ENCODE peak calls at places on chromosomes 4 and X, in seven cellular contexts. Q is adipocyte; S is right atrium auricular region; C is naive thymus-derived CD4-positive, alpha-beta T cell; N is PC-3; F is cardiac muscle cell; T is GM23248. R is an unnamed sample. For H3K27me3, the result is how much of the 10 kb centered on the place peaks cover.

GRCh38 chr4:139222215-139222614 is 45.2 kb upstream of the ELF2 start:
- DNase-seq in Q (no peak), T (no peak), N (no peak), F (no peak), S (no peak), C (no peak), R (no peak)

GRCh38 chrX:16765618-16766017 is 20.6 kb upstream of the TXLNG start:
- DNase-seq in C (no peak), S (no peak), T (no peak), F (no peak), Q (no peak), N (no peak), R (no peak)

GRCh38 chr4:166903408-166903807 is 330.9 kb downstream of the SPOCK3 start:
- DNase-seq in N (no peak), C (no peak), S (no peak), F (no peak), T (no peak), Q (no peak), R (no peak)

GRCh38 chr4:162157241-162157640 is 6.6 kb downstream of the FSTL5 start:
- DNase-seq in Q (no peak), T (no peak), N (no peak), S (no peak), C (no peak), F (no peak), R (no peak)

GRCh38 chr4:85928775-85929585 is 430.9 kb downstream of the MAPK10 start:
- DNase-seq in S (no peak), N (no peak), Q (peak), F (peak), C (no peak), T (peak), R (peak)

GRCh38 chr4:93199492-93199891 is 629.1 kb upstream of the ATOH1 start:
- DNase-seq in Q (peak), N (peak), C (no peak), S (no peak), T (peak), F (peak), R (peak)

GRCh38 chr4:93788712-93789111 is 39.8 kb upstream of the ATOH1 start:
- DNase-seq in T (peak), F (peak), Q (peak), S (no peak), C (no peak), N (peak), R (peak)

GRCh38 chrX:40080896-40081678 is 16.7 kb downstream of the BCOR start:
- DNase-seq in N (no peak), S (no peak), T (no peak), F (no peak), Q (no peak), C (no peak), R (no peak)

GRCh38 chr4:87498446-87498900 is 30.7 kb downstream of the SPARCL1 start:
- DNase-seq in N (no peak), S (no peak), C (no peak), F (no peak), Q (peak), T (peak), R (no peak)

GRCh38 chrX:56219702-56220101 is 12.5 kb upstream of the KLF8 start:
- DNase-seq in T (peak), N (peak), S (no peak), C (no peak), Q (peak), F (peak), R (no peak)

GRCh38 chrX:41759817-41760216 is 35.8 kb downstream of the GPR82 start:
- DNase-seq in F (peak), C (no peak), T (peak), S (no peak), Q (peak), N (peak), R (peak)

GRCh38 chr4:102574317-102574716 is 73.2 kb downstream of the NFKB1 start:
- DNase-seq in N (peak), C (no peak), Q (no peak), S (no peak), T (no peak), F (peak), R (peak)

GRCh38 chrX:53356186-53356585 is 66.3 kb downstream of the SMC1A start:
- DNase-seq in T (peak), F (peak), Q (peak), N (peak), C (no peak), S (no peak), R (peak)

GRCh38 chr4:48772568-48772967 is 7.5 kb downstream of the FRYL start:
- DNase-seq in S (no peak), F (no peak), C (no peak), T (no peak), N (no peak), Q (no peak), R (no peak)

GRCh38 chr4:184283659-184284335 is 66.1 kb upstream of the ENPP6 start:
- DNase-seq in N (no peak), F (no peak), C (no peak), T (no peak), Q (no peak), S (peak), R (no peak)

GRCh38 chr4:89134775-89135319 is 23.5 kb downstream of the TIGD2 start:
- DNase-seq in Q (peak), C (no peak), N (no peak), S (no peak), T (peak), F (peak), R (peak)

GRCh38 chrX:15598031-15598430 is 2.7 kb downstream of the ACE2 start:
- DNase-seq in Q (no peak), C (no peak), S (no peak), T (no peak), F (no peak), N (no peak), R (no peak)

GRCh38 chr4:155234206-155234605 is 25.8 kb downstream of the NPY2R start:
- DNase-seq in N (no peak), F (no peak), S (no peak), Q (no peak), T (no peak), C (no peak), R (no peak)

GRCh38 chrX:46447384-46447783 is 97.8 kb downstream of the ZNF674 start:
- DNase-seq in Q (peak), F (peak), T (peak), S (no peak), N (peak), C (no peak), R (no peak)

GRCh38 chrX:1222511-1223252 is 10.2 kb upstream of the CRLF2 start:
- DNase-seq in S (no peak), N (peak), F (no peak), T (peak), C (no peak), Q (peak), R (peak)

GRCh38 chr4:145340071-145340695 is 141.5 kb upstream of the SMAD1 start:
- DNase-seq in T (no peak), C (no peak), N (no peak), F (no peak), S (no peak), Q (no peak), R (no peak)

GRCh38 chrX:24999501-24999900 is 16.3 kb downstream of the ARX start:
- DNase-seq in Q (no peak), T (no peak), S (no peak), F (no peak), N (no peak), C (no peak), R (no peak)

GRCh38 chr4:10198365-10198764 is 81.8 kb upstream of the WDR1 start:
- DNase-seq in C (no peak), T (no peak), S (no peak), F (no peak), N (no peak), Q (no peak), R (no peak)

GRCh38 chr4:3789587-3789986 is 23.4 kb downstream of the ADRA2C start:
- DNase-seq in C (no peak), S (no peak), T (no peak), N (no peak), Q (no peak), F (no peak), R (no peak)

DNA sequence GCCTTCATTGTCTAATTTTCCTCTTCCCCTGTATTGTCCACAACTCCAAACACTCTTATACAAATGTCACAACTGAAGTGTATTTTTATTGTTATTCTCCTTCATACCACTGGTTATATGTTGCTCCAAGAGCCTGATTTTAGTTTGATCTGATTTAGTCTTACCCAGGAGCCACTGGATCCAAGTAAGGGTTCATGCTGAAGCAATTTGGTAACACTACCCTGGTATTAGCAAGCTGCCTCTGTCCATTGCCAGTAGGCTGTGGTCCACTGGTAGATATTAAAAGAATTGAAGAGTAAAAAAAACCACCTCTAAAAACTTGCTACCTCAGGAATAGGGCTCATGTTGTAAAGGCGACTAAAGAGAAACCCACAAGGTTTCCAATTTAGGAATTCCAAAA is 41.2 kb downstream of the AMOT start:
- DNase-seq in F (no peak), T (no peak), N (no peak), C (no peak), Q (no peak), S (no peak), R (no peak)
- H3K27me3 ChIP-seq in F (under half), T (under half), N (under half), C (under half), Q (under half), S (under half), R (under half)

DNA sequence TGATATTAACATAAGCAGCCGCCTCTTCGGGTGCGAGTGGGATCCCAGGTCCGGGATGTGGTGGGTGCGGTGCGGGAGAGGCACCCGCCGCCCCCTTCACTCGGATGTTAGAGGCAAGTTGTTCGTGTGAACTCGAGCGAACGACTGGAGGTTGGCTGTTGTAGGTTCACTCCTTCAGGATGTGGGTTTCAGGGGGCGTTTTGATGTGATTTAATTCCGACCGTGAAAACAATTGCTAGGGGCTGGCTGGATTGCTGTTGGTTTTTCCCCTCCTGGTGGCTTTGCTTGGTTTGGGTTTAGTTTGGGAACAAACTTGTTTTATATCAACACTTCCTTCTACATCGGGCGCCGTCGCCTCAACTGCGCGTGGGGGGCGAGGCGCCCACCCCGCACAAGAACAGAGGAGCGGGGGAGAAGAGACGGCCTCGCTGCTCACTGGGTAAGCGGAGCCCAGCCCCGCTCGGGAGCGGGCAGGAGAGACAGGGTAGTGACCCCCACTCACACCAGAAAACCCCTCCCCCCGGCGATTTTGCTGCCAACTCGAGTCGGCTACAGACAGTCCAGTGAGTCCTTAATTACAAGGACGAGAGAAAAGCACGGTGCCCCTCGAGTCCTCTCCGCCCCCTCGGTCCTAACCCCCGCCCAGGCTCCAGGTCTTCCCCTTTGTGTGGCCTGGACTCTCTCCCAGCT is 3.0 kb upstream of the LEF1 start:
- DNase-seq in Q (peak), T (no peak), F (no peak), S (no peak), N (no peak), C (peak), R (no peak)
- H3K4me3 ChIP-seq in Q (no peak), T (no peak), F (peak), S (peak), N (no peak), C (peak), R (peak)

DNA sequence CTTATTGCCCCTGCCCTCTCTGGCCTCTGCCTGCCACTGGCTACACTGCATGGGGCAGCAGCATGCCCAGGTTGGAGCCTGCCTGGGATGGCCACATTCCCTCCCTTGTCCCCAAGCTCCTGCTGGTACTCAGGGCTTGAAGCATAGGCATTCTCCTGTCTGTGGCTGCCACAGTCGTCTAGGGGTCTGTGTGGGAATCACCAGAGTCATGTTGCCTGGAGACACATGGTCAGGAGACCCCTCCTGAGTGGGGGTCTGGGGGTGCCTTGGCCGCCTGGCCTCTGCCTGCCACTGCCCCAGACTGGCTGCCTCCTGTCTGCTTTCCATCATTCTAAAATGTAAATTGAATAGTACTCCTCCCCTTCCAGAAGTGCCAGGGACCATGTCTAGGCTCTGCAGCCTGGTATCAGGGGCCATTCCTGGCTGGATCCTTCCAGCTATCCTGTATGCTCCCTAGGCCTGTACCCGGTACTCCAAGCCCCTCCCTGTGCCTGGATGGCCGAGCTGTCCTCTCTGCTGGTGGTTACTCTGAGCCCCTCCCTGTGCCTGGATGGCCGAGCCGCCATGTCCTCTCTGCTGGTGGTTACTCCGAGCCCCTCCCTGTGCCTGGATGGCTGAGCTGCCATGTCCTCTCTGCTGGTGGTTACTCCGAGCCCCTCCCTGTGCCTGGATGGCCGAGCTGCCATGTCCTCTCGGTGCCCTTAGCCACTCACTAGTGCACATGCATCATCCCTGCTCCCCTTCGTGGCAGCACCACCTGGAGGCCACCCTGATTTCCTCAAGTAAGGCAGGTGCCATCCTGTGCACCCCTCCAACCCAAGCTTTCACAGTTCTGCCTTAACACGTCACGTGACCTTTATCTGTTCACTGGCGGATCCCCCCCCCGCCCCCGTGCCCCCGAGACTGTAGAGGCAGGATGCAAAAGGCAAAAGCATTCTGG is 5.5 kb upstream of the NKX1-1 start:
- DNase-seq in T (no peak), F (no peak), C (no peak), N (no peak), S (peak), Q (no peak), R (no peak)
- H3K27me3 ChIP-seq in T (under half), F (half or more), C (under half), N (under half), S (under half), Q (half or more), R (under half)

DNA sequence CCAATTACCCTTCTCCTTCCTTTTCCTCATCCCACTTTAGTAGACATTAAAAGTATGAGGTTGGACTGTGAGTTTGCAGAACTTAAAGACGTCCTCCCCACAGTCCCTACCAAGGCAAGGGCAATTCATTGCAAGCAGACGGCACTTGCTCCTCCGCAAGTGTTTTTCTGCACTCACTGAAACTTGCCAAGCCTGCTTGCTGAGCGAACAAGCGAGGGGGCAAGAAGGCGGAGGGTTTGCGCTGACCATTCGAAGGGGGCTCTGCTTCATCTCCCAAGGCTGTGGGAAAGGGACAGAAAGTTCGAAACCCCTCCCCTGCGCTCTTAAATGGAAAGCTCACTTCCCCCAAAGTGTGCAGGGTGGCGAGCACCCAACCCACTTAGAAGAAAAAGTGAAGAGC is 1.5 kb downstream of the MID1 start:
- DNase-seq in F (peak), T (peak), Q (peak), S (no peak), N (peak), C (no peak), R (no peak)
- H3K4me3 ChIP-seq in F (peak), T (peak), Q (peak), S (peak), N (peak), C (no peak), R (peak)

DNA sequence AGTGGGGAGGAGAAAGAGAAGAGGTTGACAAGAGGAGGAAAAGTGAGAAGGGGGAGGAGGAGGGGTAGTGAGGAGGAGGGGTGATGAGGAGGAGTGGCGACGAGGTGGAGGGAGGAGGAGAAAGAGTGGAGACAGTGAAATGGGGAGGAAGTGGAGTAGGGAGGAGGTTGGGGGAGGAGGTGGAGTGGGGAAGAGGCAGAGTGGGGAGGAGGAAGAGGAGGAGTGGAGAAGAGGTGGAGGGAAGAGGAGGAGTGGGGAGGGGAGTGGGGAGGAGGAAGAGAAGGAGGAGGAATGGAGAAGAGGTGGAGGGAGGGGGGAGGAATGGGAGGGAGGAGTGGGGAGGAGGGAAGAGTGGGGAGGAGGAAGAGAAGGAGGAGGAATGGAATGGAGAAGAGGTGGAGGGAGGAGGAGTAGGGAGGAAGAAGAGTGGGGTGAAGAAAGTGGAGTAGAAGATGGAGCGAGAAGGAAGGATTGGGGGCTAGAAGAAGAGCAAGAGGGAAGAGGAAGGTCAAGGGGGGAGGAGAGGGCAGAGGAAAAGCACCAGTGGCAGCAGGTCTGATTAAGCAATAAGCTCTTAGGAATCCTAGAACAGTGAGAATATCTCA is 50.0 kb upstream of the MTNR1A start:
- DNase-seq in F (no peak), T (no peak), C (no peak), N (no peak), Q (no peak), S (no peak), R (no peak)
- H3K27me3 ChIP-seq in F (under half), T (under half), C (under half), N (under half), Q (under half), S (under half), R (under half)

GRCh38 chr4:8274772-8275241 is 5.3 kb downstream of the HTRA3 start:
- DNase-seq in S (peak), T (peak), F (peak), N (no peak), C (no peak), Q (peak), R (peak)
- H3K4me3 ChIP-seq in S (no peak), T (no peak), F (no peak), N (no peak), C (no peak), Q (no peak), R (no peak)

GRCh38 chrX:136126371-136126770 is 21.0 kb upstream of the FHL1 start:
- DNase-seq in N (no peak), S (no peak), C (no peak), F (no peak), T (no peak), Q (no peak), R (no peak)

GRCh38 chrX:136126892-136127406 is 20.4 kb upstream of the FHL1 start:
- DNase-seq in T (peak), N (no peak), Q (no peak), S (no peak), F (no peak), C (no peak), R (peak)

GRCh38 chrX:136128743-136129142 is 18.6 kb upstream of the FHL1 start:
- DNase-seq in Q (no peak), T (no peak), C (no peak), F (no peak), N (no peak), S (no peak), R (no peak)

GRCh38 chrX:136130931-136131843 is 16.1 kb upstream of the FHL1 start:
- DNase-seq in Q (peak), N (peak), T (peak), C (no peak), F (peak), S (no peak), R (peak)
- H3K27me3 ChIP-seq in Q (under half), N (under half), T (under half), C (under half), F (under half), S (under half), R (under half)

DNA sequence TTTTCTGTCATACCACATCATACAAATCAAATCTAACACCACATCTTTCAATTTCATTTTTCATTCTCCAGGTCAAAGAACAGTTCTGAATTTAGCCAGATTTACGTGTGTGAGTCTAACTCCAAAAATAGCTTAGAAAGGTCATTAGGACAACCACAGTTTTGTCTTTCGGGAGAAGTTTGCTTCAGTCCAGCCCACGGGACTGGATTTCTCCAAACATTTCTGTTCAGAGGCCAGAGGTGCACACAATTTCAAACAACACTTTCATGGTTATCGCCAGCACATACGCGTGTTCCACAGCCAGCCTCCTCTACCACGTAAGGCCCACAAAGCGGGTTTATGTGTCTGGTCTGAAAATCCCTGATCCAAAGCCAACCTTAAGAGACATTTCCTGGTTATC is 65.9 kb downstream of the VEGFC start:
- DNase-seq in F (peak), C (no peak), S (no peak), Q (no peak), N (no peak), T (no peak), R (peak)
- H3K4me3 ChIP-seq in F (no peak), C (no peak), S (no peak), Q (peak), N (no peak), T (no peak), R (no peak)

R was measured in brain microvascular endothelial cell.